ENCODE peak calls at places on chromosomes 4 and X, in seven cellular contexts. One of them, this sample, is unnamed.

GRCh38 chrX:13376857-13377441 is 57.1 kb upstream of the ATXN3L start:
- DNase-seq in lung: peak; percentile 32
- DNase-seq in fibroblast of lung: peak; percentile 98
- DNase-seq in left lung: peak; percentile 34
- DNase-seq in HFF-Myc: peak; percentile 78
- DNase-seq in brain microvascular endothelial cell: peak; percentile 78
- DNase-seq in fibroblast of pulmonary artery: peak; percentile 96
- DNase-seq in this sample: peak; percentile 96

GRCh38 chr4:74603186-74603585 is 158.2 kb downstream of the AREG start:
- DNase-seq in fibroblast of lung: no peak
- DNase-seq in HFF-Myc: no peak
- DNase-seq in lung: no peak
- DNase-seq in fibroblast of pulmonary artery: no peak
- DNase-seq in left lung: no peak
- DNase-seq in brain microvascular endothelial cell: no peak
- DNase-seq in this sample: no peak

GRCh38 chr4:177404342-177404741 is 37.9 kb downstream of the AGA start:
- DNase-seq in brain microvascular endothelial cell: no peak
- DNase-seq in left lung: no peak
- DNase-seq in fibroblast of pulmonary artery: no peak
- DNase-seq in lung: no peak
- DNase-seq in HFF-Myc: no peak
- DNase-seq in fibroblast of lung: no peak
- DNase-seq in this sample: no peak

GRCh38 chr4:104491396-104491821 is 3.3 kb downstream of the CXXC4 start:
- DNase-seq in fibroblast of lung: peak; percentile 24
- DNase-seq in lung: no peak
- DNase-seq in left lung: peak; percentile 29
- DNase-seq in HFF-Myc: no peak
- DNase-seq in fibroblast of pulmonary artery: peak; percentile 16
- DNase-seq in brain microvascular endothelial cell: no peak
- DNase-seq in this sample: no peak

GRCh38 chrX:11890843-11891514 is 132.9 kb downstream of the MSL3 start:
- DNase-seq in HFF-Myc: no peak
- DNase-seq in fibroblast of pulmonary artery: peak; percentile 65
- DNase-seq in brain microvascular endothelial cell: no peak
- DNase-seq in lung: no peak
- DNase-seq in fibroblast of lung: peak; percentile 1
- DNase-seq in left lung: peak; percentile 41
- DNase-seq in this sample: no peak

GRCh38 chr4:80042821-80043220 is 30.2 kb downstream of the ANTXR2 start:
- DNase-seq in fibroblast of lung: no peak
- DNase-seq in brain microvascular endothelial cell: no peak
- DNase-seq in HFF-Myc: no peak
- DNase-seq in fibroblast of pulmonary artery: no peak
- DNase-seq in lung: no peak
- DNase-seq in left lung: no peak
- DNase-seq in this sample: no peak

GRCh38 chr4:136742330-136742729 is 790.0 kb downstream of the PCDH18 start:
- DNase-seq in brain microvascular endothelial cell: peak; percentile 30
- DNase-seq in left lung: no peak
- DNase-seq in fibroblast of lung: peak; percentile 39
- DNase-seq in HFF-Myc: no peak
- DNase-seq in lung: no peak
- DNase-seq in fibroblast of pulmonary artery: peak; percentile 55
- DNase-seq in this sample: peak; percentile 68

GRCh38 chr4:65645185-65645584 is 25.1 kb downstream of the EPHA5 start:
- DNase-seq in fibroblast of pulmonary artery: peak; percentile 38
- DNase-seq in left lung: no peak
- DNase-seq in brain microvascular endothelial cell: peak; percentile 68
- DNase-seq in lung: no peak
- DNase-seq in HFF-Myc: no peak
- DNase-seq in fibroblast of lung: no peak
- DNase-seq in this sample: peak; percentile 78

GRCh38 chr4:26736621-26737020 is 124.0 kb upstream of the STIM2 start:
- DNase-seq in left lung: no peak
- DNase-seq in lung: no peak
- DNase-seq in brain microvascular endothelial cell: no peak
- DNase-seq in fibroblast of pulmonary artery: no peak
- DNase-seq in fibroblast of lung: no peak
- DNase-seq in HFF-Myc: peak; percentile 6
- DNase-seq in this sample: peak; percentile 28

GRCh38 chr4:163048447-163048846 is 118.2 kb downstream of the NAF1 start:
- DNase-seq in brain microvascular endothelial cell: peak; percentile 42
- DNase-seq in fibroblast of lung: peak; percentile 3
- DNase-seq in fibroblast of pulmonary artery: peak; percentile 47
- DNase-seq in HFF-Myc: no peak
- DNase-seq in lung: no peak
- DNase-seq in left lung: no peak
- DNase-seq in this sample: peak; percentile 68

GRCh38 chrX:9153299-9153698 is 119.4 kb upstream of the FAM9B start:
- DNase-seq in HFF-Myc: no peak
- DNase-seq in fibroblast of pulmonary artery: peak; percentile 67
- DNase-seq in brain microvascular endothelial cell: peak; percentile 49
- DNase-seq in fibroblast of lung: no peak
- DNase-seq in left lung: no peak
- DNase-seq in lung: no peak
- DNase-seq in this sample: peak; percentile 48

GRCh38 chr4:2350982-2351381 is 67.5 kb downstream of the ZFYVE28 start:
- DNase-seq in left lung: no peak
- DNase-seq in fibroblast of pulmonary artery: no peak
- DNase-seq in brain microvascular endothelial cell: no peak
- DNase-seq in HFF-Myc: no peak
- DNase-seq in lung: no peak
- DNase-seq in fibroblast of lung: no peak
- DNase-seq in this sample: no peak

GRCh38 chr4:83267121-83267834 is 17.3 kb downstream of the COQ2 start:
- DNase-seq in lung: no peak
- DNase-seq in fibroblast of lung: peak; percentile 96
- DNase-seq in HFF-Myc: no peak
- DNase-seq in brain microvascular endothelial cell: peak; percentile 88
- DNase-seq in fibroblast of pulmonary artery: peak; percentile 90
- DNase-seq in left lung: peak; percentile 46
- DNase-seq in this sample: peak; percentile 97

GRCh38 chr4:83268491-83268890 is 16.1 kb downstream of the COQ2 start:
- DNase-seq in brain microvascular endothelial cell: no peak
- DNase-seq in fibroblast of lung: no peak
- DNase-seq in HFF-Myc: no peak
- DNase-seq in left lung: no peak
- DNase-seq in lung: no peak
- DNase-seq in fibroblast of pulmonary artery: no peak
- DNase-seq in this sample: peak; percentile 31

GRCh38 chr4:83266689-83267088 is 17.9 kb downstream of the COQ2 start:
- DNase-seq in brain microvascular endothelial cell: no peak
- DNase-seq in fibroblast of pulmonary artery: peak; percentile 21
- DNase-seq in left lung: no peak
- DNase-seq in fibroblast of lung: peak; percentile 30
- DNase-seq in lung: no peak
- DNase-seq in HFF-Myc: no peak
- DNase-seq in this sample: no peak

GRCh38 chr4:83269256-83269655 is 15.3 kb downstream of the COQ2 start:
- DNase-seq in brain microvascular endothelial cell: no peak
- DNase-seq in HFF-Myc: no peak
- DNase-seq in fibroblast of lung: no peak
- DNase-seq in left lung: no peak
- DNase-seq in fibroblast of pulmonary artery: peak; percentile 27
- DNase-seq in lung: no peak
- DNase-seq in this sample: peak; percentile 36

GRCh38 chr4:83267835-83268475 is 16.6 kb downstream of the COQ2 start:
- DNase-seq in fibroblast of lung: no peak
- DNase-seq in HFF-Myc: no peak
- DNase-seq in fibroblast of pulmonary artery: no peak
- DNase-seq in lung: no peak
- DNase-seq in brain microvascular endothelial cell: no peak
- DNase-seq in left lung: no peak
- DNase-seq in this sample: no peak
- TF ChIP-seq CTCF in fibroblast of lung: no peak
- TF ChIP-seq CTCF in HFF-Myc: no peak
- TF ChIP-seq CTCF in fibroblast of pulmonary artery: no peak
- TF ChIP-seq CTCF in lung: no peak
- TF ChIP-seq CTCF in brain microvascular endothelial cell: no peak
- TF ChIP-seq CTCF in left lung: no peak
- TF ChIP-seq CTCF in this sample: no peak

GRCh38 chr4:22237155-22237751 is 278.6 kb downstream of the ADGRA3 start:
- DNase-seq in fibroblast of lung: peak; percentile 4
- DNase-seq in brain microvascular endothelial cell: no peak
- DNase-seq in HFF-Myc: no peak
- DNase-seq in left lung: no peak
- DNase-seq in fibroblast of pulmonary artery: peak; percentile 8
- DNase-seq in lung: no peak
- DNase-seq in this sample: no peak
- TF ChIP-seq CTCF in fibroblast of lung: peak; percentile 22
- TF ChIP-seq CTCF in brain microvascular endothelial cell: peak; percentile 58
- TF ChIP-seq CTCF in HFF-Myc: peak; percentile 62
- TF ChIP-seq CTCF in left lung: no peak
- TF ChIP-seq CTCF in fibroblast of pulmonary artery: peak; percentile 38
- TF ChIP-seq CTCF in lung: no peak
- TF ChIP-seq CTCF in this sample: no peak

GRCh38 chrX:82648062-82648461 is 860.0 kb upstream of the POU3F4 start:
- DNase-seq in fibroblast of lung: peak; percentile 46
- DNase-seq in HFF-Myc: no peak
- DNase-seq in brain microvascular endothelial cell: no peak
- DNase-seq in fibroblast of pulmonary artery: no peak
- DNase-seq in lung: no peak
- DNase-seq in left lung: no peak
- DNase-seq in this sample: peak; percentile 50
- TF ChIP-seq CTCF in fibroblast of lung: no peak
- TF ChIP-seq CTCF in HFF-Myc: no peak
- TF ChIP-seq CTCF in brain microvascular endothelial cell: no peak
- TF ChIP-seq CTCF in fibroblast of pulmonary artery: no peak
- TF ChIP-seq CTCF in lung: no peak
- TF ChIP-seq CTCF in left lung: no peak
- TF ChIP-seq CTCF in this sample: peak; percentile 42

GRCh38 chr4:152784490-152785195 is 4.9 kb downstream of the ARFIP1 start:
- DNase-seq in left lung: no peak
- DNase-seq in HFF-Myc: peak; percentile 57
- DNase-seq in fibroblast of pulmonary artery: peak; percentile 54
- DNase-seq in lung: no peak
- DNase-seq in brain microvascular endothelial cell: peak; percentile 53
- DNase-seq in fibroblast of lung: peak; percentile 58
- DNase-seq in this sample: peak; percentile 59
- TF ChIP-seq CTCF in left lung: no peak
- TF ChIP-seq CTCF in HFF-Myc: peak; percentile 33
- TF ChIP-seq CTCF in fibroblast of pulmonary artery: peak; percentile 11
- TF ChIP-seq CTCF in lung: no peak
- TF ChIP-seq CTCF in brain microvascular endothelial cell: peak; percentile 22
- TF ChIP-seq CTCF in fibroblast of lung: peak; percentile 35
- TF ChIP-seq CTCF in this sample: peak; percentile 42

GRCh38 chr4:7788193-7788592 is 151.5 kb downstream of the AFAP1 start:
- DNase-seq in HFF-Myc: no peak
- DNase-seq in left lung: no peak
- DNase-seq in lung: no peak
- DNase-seq in fibroblast of lung: no peak
- DNase-seq in fibroblast of pulmonary artery: no peak
- DNase-seq in brain microvascular endothelial cell: no peak
- DNase-seq in this sample: no peak
- TF ChIP-seq CTCF in HFF-Myc: no peak
- TF ChIP-seq CTCF in left lung: no peak
- TF ChIP-seq CTCF in lung: no peak
- TF ChIP-seq CTCF in fibroblast of lung: no peak
- TF ChIP-seq CTCF in fibroblast of pulmonary artery: no peak
- TF ChIP-seq CTCF in brain microvascular endothelial cell: no peak
- TF ChIP-seq CTCF in this sample: no peak

DNA sequence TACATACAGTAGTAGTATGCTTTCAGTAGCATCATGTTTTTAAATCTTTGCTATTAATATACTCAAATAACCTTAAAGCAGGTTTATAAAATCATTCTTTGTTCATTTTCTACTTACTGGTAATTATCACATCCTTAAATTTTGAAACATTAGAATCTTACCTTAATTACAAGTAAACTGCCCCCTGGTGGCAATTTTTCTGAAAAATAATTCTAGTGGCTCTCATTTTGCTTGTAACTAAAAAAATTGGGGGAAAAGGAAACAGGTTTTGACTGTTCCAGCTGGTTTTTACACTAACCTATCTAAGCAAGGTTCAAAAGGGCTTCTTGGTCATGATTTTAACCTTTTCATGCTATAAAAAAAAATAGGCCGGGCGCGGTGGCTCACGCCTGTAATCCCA is 18.5 kb upstream of the DCAF4L1 start:
- DNase-seq in HFF-Myc: no peak
- DNase-seq in brain microvascular endothelial cell: peak; percentile 10
- DNase-seq in lung: no peak
- DNase-seq in left lung: no peak
- DNase-seq in fibroblast of lung: peak; percentile 38
- DNase-seq in fibroblast of pulmonary artery: peak; percentile 29
- DNase-seq in this sample: peak; percentile 50
- TF ChIP-seq CTCF in HFF-Myc: no peak
- TF ChIP-seq CTCF in brain microvascular endothelial cell: no peak
- TF ChIP-seq CTCF in lung: no peak
- TF ChIP-seq CTCF in left lung: peak; percentile 25
- TF ChIP-seq CTCF in fibroblast of lung: peak; percentile 6
- TF ChIP-seq CTCF in fibroblast of pulmonary artery: peak; percentile 45
- TF ChIP-seq CTCF in this sample: peak; percentile 51

GRCh38 chr4:3417448-3417847 is 24.3 kb upstream of the HGFAC start:
- DNase-seq in fibroblast of lung: no peak
- DNase-seq in fibroblast of pulmonary artery: no peak
- DNase-seq in HFF-Myc: no peak
- DNase-seq in brain microvascular endothelial cell: no peak
- DNase-seq in left lung: no peak
- DNase-seq in lung: no peak
- DNase-seq in this sample: no peak

GRCh38 chr4:3419836-3420605 is 21.7 kb upstream of the HGFAC start:
- DNase-seq in brain microvascular endothelial cell: no peak
- DNase-seq in fibroblast of lung: no peak
- DNase-seq in lung: no peak
- DNase-seq in fibroblast of pulmonary artery: no peak
- DNase-seq in left lung: no peak
- DNase-seq in HFF-Myc: no peak
- DNase-seq in this sample: no peak

GRCh38 chr4:3416270-3416669 is 25.5 kb upstream of the HGFAC start:
- DNase-seq in fibroblast of lung: no peak
- DNase-seq in HFF-Myc: no peak
- DNase-seq in fibroblast of pulmonary artery: no peak
- DNase-seq in brain microvascular endothelial cell: no peak
- DNase-seq in lung: no peak
- DNase-seq in left lung: no peak
- DNase-seq in this sample: no peak

GRCh38 chr4:3416821-3417221 is 24.9 kb upstream of the HGFAC start:
- DNase-seq in HFF-Myc: no peak
- DNase-seq in fibroblast of pulmonary artery: no peak
- DNase-seq in brain microvascular endothelial cell: no peak
- DNase-seq in fibroblast of lung: no peak
- DNase-seq in left lung: no peak
- DNase-seq in lung: no peak
- DNase-seq in this sample: no peak

GRCh38 chr4:3418029-3418762 is 23.6 kb upstream of the HGFAC start:
- DNase-seq in fibroblast of pulmonary artery: no peak
- DNase-seq in lung: no peak
- DNase-seq in left lung: no peak
- DNase-seq in HFF-Myc: no peak
- DNase-seq in brain microvascular endothelial cell: no peak
- DNase-seq in fibroblast of lung: no peak
- DNase-seq in this sample: no peak
- TF ChIP-seq CTCF in fibroblast of pulmonary artery: no peak
- TF ChIP-seq CTCF in lung: no peak
- TF ChIP-seq CTCF in left lung: no peak
- TF ChIP-seq CTCF in HFF-Myc: peak; percentile 21
- TF ChIP-seq CTCF in brain microvascular endothelial cell: peak; percentile 42
- TF ChIP-seq CTCF in fibroblast of lung: no peak
- TF ChIP-seq CTCF in this sample: peak; percentile 19

This sample was measured in choroid plexus epithelial cell.